ENCODE peak calls at places on chromosomes 2 and 18, in ten cellular contexts. L is naive thymus-derived CD4-positive, alpha-beta T cell; A is CD8-positive, alpha-beta T cell; M is right atrium auricular region; D is PC-3; V is AG10803; N is lung; E is WERI-Rb-1; S is Karpas-422; Z is kidney epithelial cell. Q is an unnamed sample.

GRCh38 chr2:128187032-128187654 is 96.1 kb downstream of the UGGT1 start:
- DNase-seq in L (no peak), A (no peak), M (no peak), D (peak; percentile 27), V (peak; percentile 70), N (no peak), E (peak; percentile 57), S (no peak), Z (no peak), Q (no peak)

GRCh38 chr2:216548901-216549321 is 50.3 kb downstream of the RPL37A start:
- DNase-seq in L (no peak), A (no peak), M (no peak), D (no peak), V (peak; percentile 68), N (no peak), E (no peak), S (no peak), Z (no peak), Q (no peak)

GRCh38 chr2:206851511-206851910 is 86.1 kb downstream of the FASTKD2 start:
- DNase-seq in L (no peak), A (no peak), M (no peak), D (no peak), V (peak; percentile 8), N (no peak), E (no peak), S (no peak), Z (no peak), Q (no peak)

GRCh38 chr2:33064349-33064801 is 117.6 kb downstream of the LTBP1 start:
- DNase-seq in L (no peak), A (no peak), M (no peak), D (no peak), V (no peak), N (no peak), E (no peak), S (no peak), Z (no peak), Q (no peak)

GRCh38 chr18:22348521-22349316 is 69.0 kb downstream of the CTAGE1 start:
- DNase-seq in L (no peak), A (no peak), M (peak; percentile 89), D (peak; percentile 77), V (peak; percentile 63), N (peak; percentile 63), E (no peak), S (no peak), Z (no peak), Q (no peak)

GRCh38 chr2:101989740-101990460 is 1.9 kb upstream of the IL1R2 start:
- DNase-seq in L (no peak), A (no peak), M (no peak), D (no peak), V (no peak), N (no peak), E (no peak), S (no peak), Z (no peak), Q (no peak)

GRCh38 chr18:50870138-50870845 is 8.6 kb upstream of the ME2 start:
- DNase-seq in L (no peak), A (no peak), M (no peak), D (peak; percentile 71), V (peak; percentile 54), N (peak; percentile 68), E (no peak), S (no peak), Z (peak; percentile 75), Q (no peak)

GRCh38 chr18:58495202-58495601 is 133.7 kb downstream of the ALPK2 start:
- DNase-seq in L (no peak), A (no peak), M (no peak), D (no peak), V (peak; percentile 66), N (no peak), E (no peak), S (no peak), Z (no peak), Q (no peak)

GRCh38 chr2:33655626-33656025 is 56.5 kb upstream of the FAM98A start:
- DNase-seq in L (no peak), A (no peak), M (no peak), D (no peak), V (no peak), N (no peak), E (no peak), S (no peak), Z (peak; percentile 5), Q (no peak)

GRCh38 chr18:59323931-59324622 is 5.6 kb upstream of the CPLX4 start:
- DNase-seq in L (no peak), A (no peak), M (no peak), D (no peak), V (peak; percentile 45), N (no peak), E (no peak), S (no peak), Z (peak; percentile 84), Q (no peak)

GRCh38 chr2:144004742-144005141 is 515.2 kb downstream of the ZEB2 start:
- DNase-seq in L (no peak), A (no peak), M (no peak), D (no peak), V (no peak), N (no peak), E (peak; percentile 81), S (no peak), Z (no peak), Q (no peak)

DNA sequence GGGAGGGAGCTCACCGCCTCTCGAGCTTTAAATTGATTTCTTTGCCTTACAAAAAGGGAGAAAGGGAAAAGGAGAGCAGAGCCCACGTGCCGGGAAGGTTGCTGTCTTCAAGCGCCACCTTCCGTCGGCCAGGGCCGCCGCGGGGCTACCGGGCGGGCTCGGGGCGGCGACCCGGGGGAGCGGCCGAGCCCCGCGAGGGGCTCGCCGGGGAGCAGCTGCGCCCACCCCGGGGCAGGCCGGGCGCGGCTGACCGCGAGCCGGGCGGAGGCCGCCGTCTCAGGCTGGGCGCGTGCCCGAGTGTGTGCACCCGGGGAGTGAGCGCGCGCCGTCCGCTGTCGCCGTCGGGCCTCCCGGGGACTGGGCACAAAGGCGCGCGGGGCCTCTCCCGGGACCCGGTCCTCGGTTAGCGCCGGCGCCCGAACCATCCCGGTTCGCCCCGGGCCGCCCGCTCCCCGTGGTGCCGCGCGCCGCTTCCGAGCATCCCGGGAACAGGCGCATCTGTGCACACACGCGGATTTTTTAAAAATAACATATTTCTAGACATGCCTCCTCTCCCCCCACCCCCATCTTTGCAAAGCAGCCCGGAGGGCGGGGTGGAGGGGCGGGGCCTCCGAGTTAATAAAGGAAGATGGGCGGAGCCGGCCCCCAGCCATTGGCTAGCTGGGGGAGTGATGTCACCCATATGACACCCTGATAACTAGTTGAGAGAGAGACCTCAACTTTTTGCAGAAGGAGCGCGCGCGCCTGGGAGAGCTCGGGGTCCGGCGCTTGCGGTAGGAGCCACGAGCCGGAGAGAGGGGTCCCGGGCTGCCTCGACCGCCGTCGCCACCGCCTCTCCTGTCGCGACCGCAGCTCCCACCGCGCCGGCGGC is at the start of gene SOX11:
- DNase-seq in L (no peak), A (no peak), M (no peak), D (no peak), V (peak; percentile 74), N (no peak), E (peak; percentile 99), S (no peak), Z (peak; percentile 70), Q (no peak)
- H3K4me3 ChIP-seq in L (no peak within 1 kb of the TSS), A (no peak within 1 kb of the TSS), M (peak within 1 kb of the TSS; percentile 39), D (no peak within 1 kb of the TSS), V (peak within 1 kb of the TSS; percentile 64), N (no peak within 1 kb of the TSS), E (peak within 1 kb of the TSS; percentile 63), S (no peak within 1 kb of the TSS), Z (peak within 1 kb of the TSS; percentile 68), Q (peak within 1 kb of the TSS; percentile 30)

GRCh38 chr2:42100696-42101585 is 53.1 kb downstream of the PKDCC start:
- DNase-seq in L (peak; percentile 60), A (peak; percentile 64), M (no peak), D (peak; percentile 58), V (peak; percentile 85), N (peak; percentile 52), E (no peak), S (no peak), Z (no peak), Q (no peak)
- H3K4me3 ChIP-seq in L (peak overlapping the region; percentile 44), A (peak overlapping the region; percentile 49), M (peak overlapping the region; percentile 61), D (peak overlapping the region; percentile 60), V (no peak overlapping the region), N (peak overlapping the region; percentile 26), E (no peak overlapping the region), S (no peak overlapping the region), Z (peak overlapping the region; percentile 10), Q (peak overlapping the region; percentile 56)

GRCh38 chr2:176140520-176141317 is 10.6 kb upstream of the HOXD4 start:
- DNase-seq in L (peak; percentile 67), A (peak; percentile 75), M (peak; percentile 67), D (peak; percentile 85), V (peak; percentile 73), N (peak; percentile 65), E (peak; percentile 74), S (peak; percentile 94), Z (no peak), Q (peak; percentile 86)

GRCh38 chr2:176139621-176140020 is 10.1 kb downstream of the HOXD8 start:
- DNase-seq in L (no peak), A (no peak), M (no peak), D (no peak), V (peak; percentile 34), N (no peak), E (no peak), S (no peak), Z (no peak), Q (no peak)

GRCh38 chr2:176139170-176139611 is 9.7 kb downstream of the HOXD8 start:
- DNase-seq in L (no peak), A (no peak), M (no peak), D (no peak), V (peak; percentile 63), N (no peak), E (no peak), S (no peak), Z (no peak), Q (peak; percentile 56)

GRCh38 chr2:176138526-176139169 is 9.1 kb downstream of the HOXD8 start:
- DNase-seq in L (no peak), A (no peak), M (no peak), D (no peak), V (peak; percentile 36), N (no peak), E (no peak), S (no peak), Z (no peak), Q (peak; percentile 69)

GRCh38 chr2:176140130-176140519 is 10.6 kb downstream of the HOXD8 start:
- DNase-seq in L (no peak), A (no peak), M (no peak), D (no peak), V (peak; percentile 71), N (no peak), E (no peak), S (no peak), Z (no peak), Q (peak; percentile 72)
- H3K4me3 ChIP-seq in L (no peak overlapping the region), A (no peak overlapping the region), M (peak overlapping the region; percentile 52), D (peak overlapping the region; percentile 75), V (peak overlapping the region; percentile 80), N (no peak overlapping the region), E (peak overlapping the region; percentile 51), S (peak overlapping the region; percentile 79), Z (peak overlapping the region; percentile 92), Q (peak overlapping the region; percentile 61)

GRCh38 chr2:106919012-106919411 is 33.0 kb upstream of the ST6GAL2 start:
- DNase-seq in L (no peak), A (no peak), M (no peak), D (no peak), V (no peak), N (no peak), E (no peak), S (no peak), Z (no peak), Q (no peak)
- H3K4me3 ChIP-seq in L (no peak overlapping the region), A (no peak overlapping the region), M (no peak overlapping the region), D (no peak overlapping the region), V (no peak overlapping the region), N (no peak overlapping the region), E (no peak overlapping the region), S (no peak overlapping the region), Z (no peak overlapping the region), Q (no peak overlapping the region)